ENCODE peak calls at places on chromosomes 4 and X, in seven cellular contexts. Q, L, X, I, H, M and G are unnamed samples.

GRCh38 chr4:93828830-93829530 is 427 bp downstream of the ATOH1 start:
- DNase-seq in I (no peak), L (no peak), Q (no peak), X (peak), M (peak), H (no peak), G (peak)

GRCh38 chr4:144906181-144906895 is 191.7 kb downstream of the ANAPC10 start:
- DNase-seq in X (peak), I (no peak), H (no peak), M (peak), L (no peak), Q (no peak), G (no peak)

GRCh38 chr4:160745126-160745525 is 1418.7 kb downstream of the FSTL5 start:
- DNase-seq in H (no peak), X (no peak), I (no peak), L (no peak), M (no peak), Q (no peak), G (no peak)

GRCh38 chr4:168978001-168978700 is 31.9 kb downstream of the CBR4 start:
- DNase-seq in Q (no peak), M (peak), H (no peak), I (no peak), L (no peak), X (no peak), G (no peak)

GRCh38 chrX:144637731-144638130 is 609.6 kb upstream of the SPANXN1 start:
- DNase-seq in I (no peak), X (no peak), M (no peak), Q (no peak), H (no peak), L (no peak), G (no peak)

GRCh38 chrX:149504226-149504914 is 736 bp downstream of the IDS start:
- DNase-seq in L (peak), X (peak), M (peak), H (peak), I (peak), Q (no peak), G (peak)

GRCh38 chr4:112898357-112899141 is 150.9 kb upstream of the ANK2 start:
- DNase-seq in H (no peak), X (no peak), Q (no peak), M (peak), L (no peak), I (no peak), G (no peak)

GRCh38 chr4:76420901-76421581 is at the start of gene CCDC158:
- DNase-seq in M (peak), X (peak), H (no peak), I (no peak), Q (no peak), L (no peak), G (no peak)

GRCh38 chrX:46840946-46841740 is 4.3 kb downstream of the RP2 start:
- DNase-seq in X (no peak), I (no peak), Q (no peak), L (no peak), M (peak), H (no peak), G (no peak)

GRCh38 chr4:98996056-98996941 is 778 bp downstream of the METAP1 start:
- DNase-seq in Q (peak), I (no peak), M (peak), L (no peak), H (peak), X (peak), G (no peak)

GRCh38 chr4:30726090-30726668 is 6.0 kb downstream of the PCDH7 start:
- DNase-seq in L (no peak), X (no peak), M (no peak), I (no peak), Q (no peak), H (no peak), G (no peak)

GRCh38 chr4:135927651-135928050 is 1604.6 kb downstream of the PCDH18 start:
- DNase-seq in M (no peak), I (no peak), L (no peak), H (no peak), X (no peak), Q (no peak), G (no peak)

GRCh38 chrX:15359701-15360100 is 24.4 kb upstream of the PIGA start:
- DNase-seq in X (no peak), H (no peak), M (no peak), Q (no peak), L (no peak), I (no peak), G (no peak)

GRCh38 chrX:134423606-134424005 is 36.4 kb upstream of the HPRT1 start:
- DNase-seq in I (no peak), M (peak), Q (no peak), X (no peak), H (no peak), L (no peak), G (no peak)

GRCh38 chr4:28287837-28288236 is 1427.2 kb downstream of the STIM2 start:
- DNase-seq in H (no peak), I (no peak), Q (no peak), M (peak), X (peak), L (no peak), G (no peak)

GRCh38 chr4:16843831-16844508 is 54.5 kb downstream of the LDB2 start:
- DNase-seq in I (no peak), Q (no peak), H (no peak), L (no peak), X (no peak), M (peak), G (no peak)

GRCh38 chr4:25925486-25926201 is 11.6 kb downstream of the SMIM20 start:
- DNase-seq in L (no peak), M (peak), X (peak), H (peak), Q (no peak), I (no peak), G (peak)

GRCh38 chr4:121946644-121947043 is 5.2 kb downstream of the TRPC3 start:
- DNase-seq in M (no peak), H (no peak), I (no peak), L (no peak), Q (no peak), X (no peak), G (no peak)

GRCh38 chrX:12802741-12803140 is 11.5 kb downstream of the PRPS2 start:
- DNase-seq in X (no peak), Q (no peak), L (no peak), M (no peak), I (no peak), H (peak), G (no peak)

GRCh38 chrX:9940397-9940796 is 26.8 kb upstream of the CLDN34 start:
- DNase-seq in H (no peak), Q (no peak), X (no peak), M (peak), L (no peak), I (no peak), G (no peak)

GRCh38 chr4:178745203-178745602 is 1303.0 kb upstream of the AGA start:
- DNase-seq in X (no peak), I (no peak), M (no peak), L (no peak), Q (no peak), H (no peak), G (no peak)

GRCh38 chr4:52939739-52940138 is 77.6 kb downstream of the RASL11B start:
- DNase-seq in H (no peak), I (no peak), M (no peak), Q (no peak), X (no peak), L (no peak), G (no peak)

GRCh38 chr4:146338512-146338911 is 124.2 kb downstream of the REELD1 start:
- DNase-seq in Q (no peak), M (peak), X (no peak), I (no peak), L (no peak), H (no peak), G (no peak)

GRCh38 chr4:1283711-1284110 is 6.0 kb upstream of the MAEA start:
- DNase-seq in Q (no peak), I (no peak), M (no peak), L (no peak), X (no peak), H (no peak), G (no peak)

GRCh38 chr4:165383757-165384156 is 4.9 kb downstream of the CPE start:
- DNase-seq in I (no peak), H (no peak), L (no peak), Q (no peak), X (no peak), M (peak), G (no peak)

GRCh38 chr4:52001616-52002015 is 18.5 kb downstream of the LRRC66 start:
- DNase-seq in L (no peak), I (no peak), X (no peak), H (no peak), M (peak), Q (no peak), G (no peak)

GRCh38 chr4:32884198-32884597 is 2164.0 kb downstream of the PCDH7 start:
- DNase-seq in L (no peak), X (no peak), Q (no peak), I (no peak), H (no peak), M (peak), G (no peak)

GRCh38 chr4:74444891-74445642 is at the start of gene AREG:
- DNase-seq in I (peak), H (peak), Q (no peak), L (peak), M (peak), X (peak), G (peak)

GRCh38 chr4:140806175-140806574 is 50.0 kb upstream of the TBC1D9 start:
- DNase-seq in L (no peak), M (no peak), H (no peak), X (no peak), Q (no peak), I (no peak), G (no peak)

GRCh38 chrX:135543924-135544323 is 23.5 kb downstream of the INTS6L start:
- DNase-seq in I (no peak), X (peak), L (no peak), H (peak), M (no peak), Q (no peak), G (no peak)

GRCh38 chrX:44874481-44875184 is 1.6 kb downstream of the KDM6A start:
- DNase-seq in H (peak), L (no peak), X (peak), I (peak), Q (peak), M (peak), G (peak)

GRCh38 chr4:78710536-78710935 is 65.6 kb upstream of the BMP2K start:
- DNase-seq in Q (no peak), M (peak), H (no peak), L (no peak), I (no peak), X (no peak), G (no peak)